ENCODE peak calls at places on chromosomes 7 and 10, in six cellular contexts. J is A549, Z is HepG2, S is NB4, M is endothelial cell of umbilical vein, U is GM12878. G is an unnamed sample.

GRCh38 chr10:63005246-63005645 is 127.9 kb upstream of the NRBF2 start:
- DNase-seq in J (no peak), Z (no peak), S (peak; percentile 19), M (no peak), U (peak; percentile 9), G (no peak)

GRCh38 chr10:97798958-97799565 is 27.3 kb upstream of the SFRP5 start:
- DNase-seq in J (no peak), Z (no peak), S (no peak), M (no peak), U (no peak), G (no peak)

GRCh38 chr10:74056081-74056818 is 58.3 kb downstream of the VCL start:
- DNase-seq in J (peak; percentile 64), Z (peak; percentile 65), S (no peak), M (peak; percentile 72), U (peak; percentile 33), G (no peak)

GRCh38 chr7:103299660-103300059 is 2.4 kb downstream of the PMPCB start:
- DNase-seq in J (no peak), Z (no peak), S (peak; percentile 46), M (no peak), U (no peak), G (no peak)

GRCh38 chr7:105816270-105816843 is 60.0 kb downstream of the ATXN7L1 start:
- DNase-seq in J (no peak), Z (no peak), S (peak; percentile 61), M (no peak), U (no peak), G (no peak)

GRCh38 chr10:46310143-46310514 is 23.3 kb downstream of the ANTXRL start:
- DNase-seq in J (no peak), Z (no peak), S (no peak), M (no peak), U (no peak), G (no peak)

GRCh38 chr10:33309410-33309809 is 25.1 kb downstream of the NRP1 start:
- DNase-seq in J (no peak), Z (no peak), S (no peak), M (peak; percentile 40), U (no peak), G (no peak)

GRCh38 chr7:93835684-93836083 is 54.9 kb downstream of the TFPI2 start:
- DNase-seq in J (no peak), Z (no peak), S (no peak), M (no peak), U (no peak), G (no peak)

GRCh38 chr10:21423850-21424249 is 101.6 kb downstream of the SKIDA1 start:
- DNase-seq in J (no peak), Z (no peak), S (no peak), M (no peak), U (no peak), G (no peak)

GRCh38 chr10:47179291-47179647 is 120.7 kb upstream of the GDF10 start:
- DNase-seq in J (no peak), Z (no peak), S (peak; percentile 29), M (no peak), U (no peak), G (no peak)

GRCh38 chr7:4151926-4152549 is 530.1 kb upstream of the FOXK1 start:
- DNase-seq in J (no peak), Z (no peak), S (no peak), M (no peak), U (no peak), G (no peak)

GRCh38 chr10:28761084-28761875 is 84.0 kb downstream of the BAMBI start:
- DNase-seq in J (no peak), Z (no peak), S (no peak), M (no peak), U (no peak), G (no peak)

GRCh38 chr7:158763454-158764033 is 58.9 kb upstream of the NCAPG2 start:
- DNase-seq in J (no peak), Z (no peak), S (no peak), M (no peak), U (no peak), G (no peak)

GRCh38 chr7:114942443-114943175 is 20.7 kb downstream of the MDFIC start:
- DNase-seq in J (no peak), Z (no peak), S (no peak), M (no peak), U (no peak), G (no peak)

GRCh38 chr10:1668347-1668746 is 69.0 kb downstream of the ADARB2 start:
- DNase-seq in J (no peak), Z (no peak), S (no peak), M (no peak), U (peak; percentile 28), G (no peak)

GRCh38 chr10:52351911-52352310 is 37.8 kb downstream of the DKK1 start:
- DNase-seq in J (no peak), Z (no peak), S (no peak), M (peak; percentile 37), U (no peak), G (no peak)

GRCh38 chr7:952548-953441 is 1.7 kb downstream of the ADAP1 start:
- DNase-seq in J (no peak), Z (no peak), S (no peak), M (no peak), U (no peak), G (no peak)

GRCh38 chr7:94123136-94123535 is 119.0 kb upstream of the BET1 start:
- DNase-seq in J (no peak), Z (no peak), S (no peak), M (no peak), U (no peak), G (no peak)

GRCh38 chr10:99832439-99832838 is 50.0 kb downstream of the ABCC2 start:
- DNase-seq in J (no peak), Z (no peak), S (no peak), M (no peak), U (no peak), G (no peak)

GRCh38 chr10:48507494-48507893 is 97.4 kb downstream of the ARHGAP22 start:
- DNase-seq in J (no peak), Z (no peak), S (no peak), M (no peak), U (no peak), G (no peak)

GRCh38 chr10:102647433-102648268 is 3.4 kb downstream of the TRIM8 start:
- DNase-seq in J (no peak), Z (no peak), S (peak; percentile 51), M (no peak), U (no peak), G (no peak)

GRCh38 chr10:131855396-131855762 is 45.4 kb upstream of the PPP2R2D start:
- DNase-seq in J (no peak), Z (no peak), S (no peak), M (no peak), U (no peak), G (no peak)

GRCh38 chr10:93749218-93749799 is 8.4 kb upstream of the LGI1 start:
- DNase-seq in J (no peak), Z (no peak), S (no peak), M (no peak), U (no peak), G (no peak)

GRCh38 chr7:28847681-28848080 is 110.4 kb downstream of the TRIL start:
- DNase-seq in J (no peak), Z (no peak), S (no peak), M (no peak), U (no peak), G (no peak)

GRCh38 chr7:130904792-130905191 is 170.8 kb upstream of the KLF14 start:
- DNase-seq in J (no peak), Z (no peak), S (no peak), M (no peak), U (no peak), G (no peak)

GRCh38 chr7:130904031-130904757 is 170.2 kb upstream of the KLF14 start:
- DNase-seq in J (peak; percentile 94), Z (peak; percentile 85), S (no peak), M (peak; percentile 96), U (no peak), G (no peak)

GRCh38 chr7:130908345-130909160 is 174.5 kb upstream of the KLF14 start:
- DNase-seq in J (no peak), Z (no peak), S (no peak), M (no peak), U (no peak), G (no peak)

GRCh38 chr7:130907439-130907838 is 173.4 kb upstream of the KLF14 start:
- DNase-seq in J (no peak), Z (no peak), S (no peak), M (no peak), U (no peak), G (no peak)

GRCh38 chr7:130906575-130906974 is 172.6 kb upstream of the KLF14 start:
- DNase-seq in J (no peak), Z (no peak), S (no peak), M (no peak), U (no peak), G (no peak)
- TF ChIP-seq MYC in J (no peak), Z (no peak), S (no peak), M (no peak), U (no peak), G (no peak)

GRCh38 chr10:54682554-54682953 is 118.5 kb downstream of the PCDH15 start:
- DNase-seq in J (no peak), Z (no peak), S (no peak), M (no peak), U (no peak), G (no peak)
- TF ChIP-seq MYC in J (no peak), Z (no peak), S (no peak), M (no peak), U (no peak), G (no peak)

GRCh38 chr10:3423411-3423810 is 250.8 kb upstream of the PITRM1 start:
- DNase-seq in J (no peak), Z (no peak), S (no peak), M (no peak), U (no peak), G (no peak)

GRCh38 chr10:3425713-3426112 is 253.1 kb upstream of the PITRM1 start:
- DNase-seq in J (no peak), Z (no peak), S (no peak), M (no peak), U (no peak), G (no peak)

GRCh38 chr10:3422282-3422681 is 249.7 kb upstream of the PITRM1 start:
- DNase-seq in J (no peak), Z (no peak), S (no peak), M (no peak), U (no peak), G (no peak)

GRCh38 chr10:3425261-3425660 is 252.7 kb upstream of the PITRM1 start:
- DNase-seq in J (no peak), Z (no peak), S (no peak), M (no peak), U (no peak), G (no peak)

DNA sequence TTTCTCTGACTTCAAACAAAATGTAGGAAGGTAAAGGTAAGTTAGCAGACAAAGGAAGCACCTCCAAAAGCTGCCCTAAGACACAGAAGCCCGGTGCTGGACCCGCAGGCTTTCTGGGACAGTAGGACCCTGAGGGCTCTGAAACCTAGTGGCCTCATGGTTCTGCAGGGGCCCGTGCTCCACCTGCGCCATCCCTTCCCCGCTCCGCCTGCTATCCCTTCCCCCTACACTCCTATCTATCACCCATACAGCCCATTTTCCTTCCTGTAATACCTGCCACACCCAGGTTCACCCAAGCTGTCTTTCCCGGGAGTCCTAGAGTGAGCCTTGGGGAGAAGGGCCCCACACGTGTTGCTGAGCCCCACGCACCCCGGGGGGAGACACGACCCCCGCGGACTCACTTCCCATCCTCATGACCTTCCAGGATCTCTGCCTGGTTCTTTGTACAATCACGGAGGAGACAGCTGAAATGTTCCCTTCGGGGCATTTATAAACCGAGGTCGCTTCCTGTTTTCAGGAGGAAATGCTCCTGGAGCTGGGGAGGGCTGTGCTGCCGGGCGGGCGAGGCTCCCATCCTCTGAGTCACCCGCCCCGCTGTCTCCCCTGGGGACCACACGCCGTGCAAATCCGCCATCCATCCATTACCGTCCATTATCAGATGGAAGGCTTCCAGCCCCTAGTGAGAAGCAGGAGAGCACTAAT is 251.7 kb upstream of the PITRM1 start:
- DNase-seq in J (no peak), Z (no peak), S (peak; percentile 81), M (peak; percentile 45), U (no peak), G (peak; percentile 9)
- TF ChIP-seq MYC in J (no peak), Z (no peak), S (no peak), M (no peak), U (no peak), G (no peak)

GRCh38 chr7:52502281-52502680 is 533.2 kb upstream of the POM121L12 start:
- DNase-seq in J (no peak), Z (no peak), S (no peak), M (no peak), U (no peak), G (no peak)
- TF ChIP-seq MYC in J (no peak), Z (no peak), S (no peak), M (no peak), U (no peak), G (no peak)

G was measured in K562.